ENCODE peak calls at places on chromosomes 11 and 22, in five cellular contexts. K is cardiac muscle cell; M is colonic mucosa; C is PC-9; N is CD8-positive, alpha-beta T cell. Y is an unnamed sample. For H3K9me3, the result is how much of the 10 kb centered on the place peaks cover.

GRCh38 chr11:15941206-15941770 is 415.1 kb downstream of the SOX6 start:
- DNase-seq in K (peak), M (no peak), C (no peak), N (no peak), Y (no peak)

GRCh38 chr11:118625976-118626375 is 18.6 kb downstream of the PHLDB1 start:
- DNase-seq in K (no peak), M (no peak), C (no peak), N (no peak), Y (no peak)

GRCh38 chr11:18703001-18703763 is 4.6 kb downstream of the TMEM86A start:
- DNase-seq in K (no peak), M (no peak), C (no peak), N (no peak), Y (no peak)

GRCh38 chr11:933002-933820 is 7.5 kb downstream of the AP2A2 start:
- DNase-seq in K (peak), M (no peak), C (no peak), N (no peak), Y (no peak)

GRCh38 chr11:7154881-7155344 is 66.1 kb downstream of the RBMXL2 start:
- DNase-seq in K (no peak), M (no peak), C (no peak), N (no peak), Y (no peak)

GRCh38 chr11:73325036-73325981 is 17.2 kb downstream of the ARHGEF17 start:
- DNase-seq in K (peak), M (no peak), C (no peak), N (no peak), Y (no peak)

GRCh38 chr22:29309332-29310064 is 3.0 kb downstream of the GAS2L1 start:
- DNase-seq in K (no peak), M (peak), C (no peak), N (no peak), Y (peak)

GRCh38 chr11:9982796-9983579 is 311.0 kb downstream of the SBF2 start:
- DNase-seq in K (peak), M (peak), C (no peak), N (no peak), Y (no peak)

GRCh38 chr22:18977824-18978425 is 41.8 kb upstream of the PRODH start:
- DNase-seq in K (no peak), M (no peak), C (no peak), N (no peak), Y (no peak)

GRCh38 chr11:97847730-97848129 is 1173.0 kb upstream of the CNTN5 start:
- DNase-seq in K (no peak), M (no peak), C (no peak), N (no peak), Y (no peak)

GRCh38 chr11:121416909-121417567 is 35.1 kb upstream of the SORL1 start:
- DNase-seq in K (peak), M (peak), C (peak), N (peak), Y (peak)

GRCh38 chr11:59224419-59224928 is 11.7 kb upstream of the MPEG1 start:
- DNase-seq in K (peak), M (no peak), C (no peak), N (no peak), Y (no peak)

GRCh38 chr11:11467278-11467677 is 114.2 kb upstream of the CSNK2A3 start:
- DNase-seq in K (no peak), M (peak), C (no peak), N (no peak), Y (no peak)

GRCh38 chr11:28981331-28981865 is 873.2 kb downstream of the METTL15 start:
- DNase-seq in K (peak), M (no peak), C (no peak), N (no peak), Y (no peak)

GRCh38 chr11:121359587-121359986 is 67.0 kb downstream of the SC5D start:
- DNase-seq in K (no peak), M (no peak), C (no peak), N (no peak), Y (no peak)

GRCh38 chr11:68214173-68215086 is 1.3 kb upstream of the KMT5B start:
- DNase-seq in K (no peak), M (peak), C (no peak), N (no peak), Y (peak)

GRCh38 chr22:17973217-17973616 is 51.1 kb downstream of the MICAL3 start:
- DNase-seq in K (no peak), M (no peak), C (no peak), N (no peak), Y (no peak)

GRCh38 chr11:2647953-2648352 is 51.8 kb downstream of the KCNQ1OT1 start:
- DNase-seq in K (no peak), M (no peak), C (no peak), N (no peak), Y (no peak)
- H3K9me3 ChIP-seq in K (under half), M (under half), C (half or more), N (under half), Y (under half)

GRCh38 chr11:86686531-86686930 is 14.1 kb upstream of the ME3 start:
- DNase-seq in K (no peak), M (no peak), C (no peak), N (no peak), Y (no peak)

GRCh38 chr11:86687083-86687799 is 14.8 kb upstream of the ME3 start:
- DNase-seq in K (no peak), M (no peak), C (no peak), N (no peak), Y (no peak)

GRCh38 chr11:86692746-86693145 is 20.3 kb upstream of the ME3 start:
- DNase-seq in K (no peak), M (no peak), C (no peak), N (no peak), Y (no peak)

GRCh38 chr11:86692317-86692716 is 19.9 kb upstream of the ME3 start:
- DNase-seq in K (peak), M (no peak), C (no peak), N (no peak), Y (no peak)

GRCh38 chr11:86688398-86689179 is 16.2 kb upstream of the ME3 start:
- DNase-seq in K (peak), M (no peak), C (peak), N (no peak), Y (no peak)
- H3K27ac ChIP-seq in K (no peak), M (no peak), C (peak), N (no peak), Y (no peak)

GRCh38 chr11:2641623-2642022 is 58.2 kb downstream of the KCNQ1OT1 start:
- DNase-seq in K (no peak), M (no peak), C (no peak), N (no peak), Y (no peak)
- H3K9me3 ChIP-seq in K (under half), M (under half), C (under half), N (under half), Y (under half)

DNA sequence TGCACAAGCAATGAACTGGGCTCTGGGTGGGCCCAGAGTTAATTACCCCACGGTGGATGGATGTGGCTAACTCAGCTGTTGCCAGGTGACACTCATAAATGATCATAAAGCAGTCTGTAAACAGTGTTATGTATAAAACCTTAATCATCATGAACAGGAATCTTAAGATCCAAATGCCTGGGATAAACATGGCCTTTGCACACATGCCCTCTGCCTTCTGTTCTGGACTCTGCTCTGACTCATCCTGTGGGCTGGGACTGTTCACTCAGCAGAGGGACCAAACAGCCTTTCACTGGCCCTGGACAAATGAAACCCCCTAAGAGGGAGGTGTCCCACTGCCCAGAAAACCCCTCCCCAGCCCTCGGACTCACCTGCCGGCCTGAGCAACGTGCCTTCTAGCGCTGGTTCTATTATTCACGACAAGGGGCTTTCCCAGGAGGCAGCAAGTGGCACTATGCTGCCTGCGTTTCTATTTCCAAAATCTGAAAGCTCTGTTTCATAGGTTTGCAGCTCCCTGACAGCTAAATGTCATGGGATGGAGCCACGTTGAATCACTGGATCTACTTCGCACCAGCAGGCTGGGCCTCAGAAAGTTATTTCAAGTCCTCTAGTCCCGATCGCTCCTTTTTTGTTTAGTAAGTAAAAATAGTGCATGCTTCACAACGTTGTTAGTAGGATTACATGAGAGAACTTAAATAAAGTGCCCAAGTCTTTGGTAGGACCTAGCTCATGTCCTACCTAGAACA is 53.0 kb downstream of the LARGE1 start:
- DNase-seq in K (no peak), M (peak), C (peak), N (no peak), Y (no peak)
- H3K27ac ChIP-seq in K (no peak), M (peak), C (peak), N (no peak), Y (peak)

GRCh38 chr11:128061321-128061871 is 526.0 kb downstream of the ETS1 start:
- DNase-seq in K (no peak), M (no peak), C (peak), N (no peak), Y (no peak)

GRCh38 chr11:128069665-128070064 is 517.7 kb downstream of the ETS1 start:
- DNase-seq in K (no peak), M (no peak), C (no peak), N (no peak), Y (no peak)

DNA sequence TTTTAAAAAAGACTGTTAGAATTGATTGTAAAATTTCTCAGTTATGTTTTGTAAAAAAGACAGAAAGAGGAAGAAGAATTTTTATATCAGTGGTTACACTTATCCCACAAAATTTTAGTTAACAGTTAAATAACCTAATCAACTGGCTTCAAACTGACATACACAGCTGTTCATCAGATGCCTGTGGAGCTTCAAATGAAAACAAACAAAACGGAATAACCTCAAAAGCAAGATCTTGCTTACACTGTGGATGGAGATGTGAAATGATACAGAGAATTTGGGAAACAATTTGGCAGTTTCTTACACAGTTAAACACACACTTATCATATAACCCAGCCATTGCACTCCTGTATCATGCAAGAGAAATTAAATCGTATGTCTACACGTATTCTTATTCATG is 520.9 kb downstream of the ETS1 start:
- DNase-seq in K (no peak), M (no peak), C (no peak), N (no peak), Y (no peak)
- H3K9me3 ChIP-seq in K (under half), M (under half), C (under half), N (under half), Y (under half)

GRCh38 chr11:66022401-66023185 is 3.7 kb downstream of the CATSPER1 start:
- DNase-seq in K (peak), M (peak), C (peak), N (peak), Y (peak)

GRCh38 chr11:66017354-66017753 is 5.5 kb downstream of the CST6 start:
- DNase-seq in K (no peak), M (no peak), C (no peak), N (no peak), Y (no peak)

GRCh38 chr11:66016793-66017177 is 5.0 kb downstream of the CST6 start:
- DNase-seq in K (no peak), M (no peak), C (no peak), N (no peak), Y (no peak)

GRCh38 chr11:66020212-66020611 is 6.1 kb downstream of the CATSPER1 start:
- DNase-seq in K (no peak), M (no peak), C (no peak), N (no peak), Y (no peak)

GRCh38 chr11:66020618-66021357 is 5.5 kb downstream of the CATSPER1 start:
- DNase-seq in K (peak), M (no peak), C (peak), N (peak), Y (no peak)
- H3K27ac ChIP-seq in K (no peak), M (no peak), C (no peak), N (no peak), Y (no peak)

DNA sequence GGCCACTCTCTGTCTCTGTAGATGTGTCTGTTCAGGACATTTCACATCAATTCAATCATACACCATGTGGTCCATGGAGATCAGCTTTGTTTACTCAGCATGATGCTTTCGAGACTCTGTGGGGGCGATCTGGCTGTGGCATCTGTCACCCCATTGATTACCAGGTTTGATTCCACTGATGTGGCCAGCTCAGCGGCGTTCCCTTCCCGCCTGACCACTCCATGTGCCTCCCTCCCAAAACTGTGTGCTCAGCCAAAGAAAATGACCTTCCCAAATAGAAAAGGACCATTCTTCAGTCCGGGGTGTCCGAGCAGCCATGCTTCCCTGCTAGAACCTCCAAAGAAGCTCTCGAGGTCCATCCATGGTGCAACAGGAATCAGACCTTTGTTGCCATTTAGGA is 89.1 kb downstream of the BRD1 start:
- DNase-seq in K (no peak), M (no peak), C (no peak), N (no peak), Y (peak)
- H3K9me3 ChIP-seq in K (under half), M (under half), C (under half), N (under half), Y (under half)

DNA sequence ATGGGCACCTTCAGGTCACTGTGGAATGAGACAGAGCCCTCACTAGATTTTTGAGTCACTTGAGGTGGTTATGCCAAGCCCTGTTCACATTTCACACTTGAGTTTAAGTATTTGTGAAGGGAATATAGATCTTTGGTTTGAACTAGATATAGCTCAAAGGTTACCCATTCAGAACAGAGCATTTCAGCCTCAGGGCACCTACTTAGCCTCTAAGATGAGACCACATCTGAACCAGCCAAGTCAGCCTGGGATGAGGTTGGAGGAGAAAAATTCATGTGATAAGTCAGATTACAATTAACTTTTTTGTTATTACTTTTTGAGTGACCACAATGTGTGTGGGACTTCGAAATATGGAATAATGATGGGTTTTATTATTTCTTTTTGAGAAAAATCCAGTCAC is 127.8 kb downstream of the TEAD1 start:
- DNase-seq in K (no peak), M (no peak), C (peak), N (no peak), Y (no peak)
- H3K27ac ChIP-seq in K (peak), M (peak), C (peak), N (no peak), Y (no peak)

Y was measured in Peyer's patch.